ENCODE peak calls at places on chromosome 14, in ten cellular contexts. T, Y, S, Z, L, U, P, G, V and X are unnamed samples.

GRCh38 chr14:59829941-59830734 is 40.4 kb downstream of the RTN1 start:
- DNase-seq in T (peak), Y (no peak), S (no peak), Z (no peak), L (no peak), U (no peak), P (no peak), G (peak), V (no peak), X (no peak)

GRCh38 chr14:102086346-102086971 is 385 bp downstream of the HSP90AA1 start:
- DNase-seq in T (peak), Y (peak), S (peak), Z (peak), L (peak), U (no peak), P (no peak), G (peak), V (no peak), X (peak)

GRCh38 chr14:59310644-59311043 is 122.2 kb downstream of the DAAM1 start:
- DNase-seq in T (no peak), Y (no peak), S (no peak), Z (no peak), L (no peak), U (no peak), P (no peak), G (peak), V (no peak), X (no peak)

GRCh38 chr14:78363008-78363407 is 192.8 kb downstream of the NRXN3 start:
- DNase-seq in T (no peak), Y (no peak), S (no peak), Z (no peak), L (no peak), U (no peak), P (no peak), G (no peak), V (no peak), X (no peak)

GRCh38 chr14:23589606-23590005 is 11.0 kb upstream of the JPH4 start:
- DNase-seq in T (no peak), Y (no peak), S (no peak), Z (no peak), L (no peak), U (no peak), P (no peak), G (no peak), V (no peak), X (no peak)

GRCh38 chr14:55430024-55430690 is 10.3 kb downstream of the TBPL2 start:
- DNase-seq in T (peak), Y (peak), S (no peak), Z (no peak), L (peak), U (no peak), P (no peak), G (peak), V (no peak), X (peak)

GRCh38 chr14:88232783-88233182 is 90.3 kb downstream of the KCNK10 start:
- DNase-seq in T (no peak), Y (no peak), S (no peak), Z (no peak), L (no peak), U (no peak), P (no peak), G (no peak), V (no peak), X (no peak)

GRCh38 chr14:90574640-90575131 is 177.9 kb downstream of the CALM1 start:
- DNase-seq in T (no peak), Y (peak), S (no peak), Z (peak), L (no peak), U (no peak), P (peak), G (no peak), V (peak), X (no peak)

GRCh38 chr14:23047042-23047634 is 5.1 kb downstream of the PSMB11 start:
- DNase-seq in T (no peak), Y (no peak), S (no peak), Z (no peak), L (no peak), U (no peak), P (no peak), G (no peak), V (no peak), X (no peak)

GRCh38 chr14:21039059-21039422 is 3.1 kb upstream of the RNASE7 start:
- DNase-seq in T (peak), Y (peak), S (peak), Z (peak), L (no peak), U (peak), P (peak), G (peak), V (peak), X (peak)

GRCh38 chr14:23061995-23062394 is 4.7 kb upstream of the CDH24 start:
- DNase-seq in T (peak), Y (peak), S (no peak), Z (peak), L (no peak), U (peak), P (no peak), G (peak), V (no peak), X (peak)

GRCh38 chr14:95069018-95069417 is 88.3 kb downstream of the DICER1 start:
- DNase-seq in T (no peak), Y (no peak), S (no peak), Z (no peak), L (no peak), U (no peak), P (no peak), G (no peak), V (no peak), X (no peak)

GRCh38 chr14:72751276-72752033 is 142.4 kb downstream of the DPF3 start:
- DNase-seq in T (peak), Y (no peak), S (no peak), Z (no peak), L (no peak), U (no peak), P (no peak), G (no peak), V (no peak), X (peak)

GRCh38 chr14:53696217-53696965 is 260.2 kb downstream of the BMP4 start:
- DNase-seq in T (no peak), Y (no peak), S (no peak), Z (no peak), L (no peak), U (no peak), P (no peak), G (no peak), V (no peak), X (no peak)

GRCh38 chr14:49999216-49999761 is 106.4 kb downstream of the ARF6 start:
- DNase-seq in T (peak), Y (peak), S (peak), Z (peak), L (peak), U (peak), P (peak), G (peak), V (peak), X (peak)

GRCh38 chr14:34356267-34356660 is 105.8 kb downstream of the SPTSSA start:
- DNase-seq in T (peak), Y (no peak), S (no peak), Z (no peak), L (no peak), U (no peak), P (no peak), G (no peak), V (no peak), X (peak)

GRCh38 chr14:73725116-73726024 is 11.2 kb upstream of the PNMA1 start:
- DNase-seq in T (peak), Y (no peak), S (no peak), Z (peak), L (no peak), U (no peak), P (no peak), G (peak), V (no peak), X (no peak)

GRCh38 chr14:61076531-61076930 is 95.5 kb downstream of the SLC38A6 start:
- DNase-seq in T (peak), Y (no peak), S (no peak), Z (no peak), L (no peak), U (no peak), P (no peak), G (peak), V (no peak), X (peak)

GRCh38 chr14:85461432-85462133 is 68.4 kb upstream of the FLRT2 start:
- DNase-seq in T (peak), Y (no peak), S (no peak), Z (no peak), L (no peak), U (no peak), P (no peak), G (no peak), V (no peak), X (no peak)

GRCh38 chr14:74501135-74501614 is 7.6 kb downstream of the ISCA2 start:
- DNase-seq in T (peak), Y (peak), S (peak), Z (peak), L (peak), U (peak), P (peak), G (peak), V (peak), X (peak)

GRCh38 chr14:61426048-61426447 is 104.7 kb downstream of the PRKCH start:
- DNase-seq in T (no peak), Y (no peak), S (no peak), Z (no peak), L (no peak), U (no peak), P (no peak), G (no peak), V (no peak), X (no peak)

GRCh38 chr14:60771117-60771516 is 36.6 kb downstream of the MNAT1 start:
- DNase-seq in T (no peak), Y (no peak), S (no peak), Z (no peak), L (no peak), U (no peak), P (no peak), G (no peak), V (no peak), X (no peak)

GRCh38 chr14:20696776-20697175 is 8.2 kb downstream of the ANG start:
- DNase-seq in T (no peak), Y (no peak), S (no peak), Z (no peak), L (no peak), U (no peak), P (no peak), G (no peak), V (no peak), X (no peak)

GRCh38 chr14:41830679-41831078 is 224.0 kb downstream of the LRFN5 start:
- DNase-seq in T (peak), Y (no peak), S (no peak), Z (no peak), L (no peak), U (no peak), P (no peak), G (peak), V (no peak), X (peak)

GRCh38 chr14:94397899-94398479 is 9.6 kb upstream of the SERPINA1 start:
- DNase-seq in T (no peak), Y (no peak), S (no peak), Z (no peak), L (no peak), U (no peak), P (no peak), G (no peak), V (no peak), X (no peak)

GRCh38 chr14:67111031-67111430 is 78.2 kb upstream of the GARIN2 start:
- DNase-seq in T (no peak), Y (no peak), S (no peak), Z (no peak), L (no peak), U (no peak), P (no peak), G (no peak), V (no peak), X (no peak)

GRCh38 chr14:26596722-26597030 is 1.2 kb downstream of the NOVA1 start:
- DNase-seq in T (peak), Y (peak), S (no peak), Z (peak), L (no peak), U (no peak), P (no peak), G (no peak), V (peak), X (no peak)

GRCh38 chr14:52318829-52319604 is 4.9 kb downstream of the PTGER2 start:
- DNase-seq in T (no peak), Y (no peak), S (no peak), Z (no peak), L (peak), U (no peak), P (no peak), G (peak), V (no peak), X (peak)

GRCh38 chr14:71054706-71055105 is 147.4 kb downstream of the PCNX1 start:
- DNase-seq in T (no peak), Y (no peak), S (no peak), Z (no peak), L (no peak), U (no peak), P (no peak), G (no peak), V (no peak), X (no peak)

GRCh38 chr14:89042021-89042420 is 217.6 kb downstream of the TTC8 start:
- DNase-seq in T (no peak), Y (no peak), S (no peak), Z (no peak), L (no peak), U (no peak), P (no peak), G (no peak), V (no peak), X (no peak)

GRCh38 chr14:71469936-71470335 is 462.3 kb upstream of the RGS6 start:
- DNase-seq in T (no peak), Y (no peak), S (no peak), Z (no peak), L (no peak), U (no peak), P (no peak), G (no peak), V (no peak), X (no peak)

GRCh38 chr14:92969470-92970232 is 46.7 kb downstream of the CHGA start:
- DNase-seq in T (no peak), Y (peak), S (peak), Z (peak), L (no peak), U (no peak), P (peak), G (no peak), V (peak), X (no peak)

GRCh38 chr14:76768201-76768656 is 7.0 kb downstream of the VASH1 start:
- DNase-seq in T (no peak), Y (peak), S (peak), Z (peak), L (peak), U (peak), P (peak), G (no peak), V (peak), X (no peak)

GRCh38 chr14:73788871-73789590 is 62.6 kb upstream of the PTGR2 start:
- DNase-seq in T (peak), Y (no peak), S (no peak), Z (no peak), L (no peak), U (no peak), P (no peak), G (no peak), V (no peak), X (no peak)

GRCh38 chr14:64758025-64758521 is 53.8 kb downstream of the PLEKHG3 start:
- DNase-seq in T (peak), Y (no peak), S (peak), Z (peak), L (no peak), U (no peak), P (no peak), G (peak), V (peak), X (peak)

GRCh38 chr14:95432152-95433093 is 84.0 kb downstream of the SYNE3 start:
- DNase-seq in T (peak), Y (peak), S (no peak), Z (peak), L (peak), U (no peak), P (peak), G (peak), V (peak), X (peak)

GRCh38 chr14:80867798-80868197 is 73.7 kb downstream of the CEP128 start:
- DNase-seq in T (no peak), Y (no peak), S (no peak), Z (no peak), L (no peak), U (no peak), P (no peak), G (no peak), V (no peak), X (no peak)
- H3K4me3 ChIP-seq in T (no peak), Y (no peak), S (no peak), Z (no peak), L (no peak), U (no peak), P (no peak), G (no peak), V (no peak), X (no peak)

DNA sequence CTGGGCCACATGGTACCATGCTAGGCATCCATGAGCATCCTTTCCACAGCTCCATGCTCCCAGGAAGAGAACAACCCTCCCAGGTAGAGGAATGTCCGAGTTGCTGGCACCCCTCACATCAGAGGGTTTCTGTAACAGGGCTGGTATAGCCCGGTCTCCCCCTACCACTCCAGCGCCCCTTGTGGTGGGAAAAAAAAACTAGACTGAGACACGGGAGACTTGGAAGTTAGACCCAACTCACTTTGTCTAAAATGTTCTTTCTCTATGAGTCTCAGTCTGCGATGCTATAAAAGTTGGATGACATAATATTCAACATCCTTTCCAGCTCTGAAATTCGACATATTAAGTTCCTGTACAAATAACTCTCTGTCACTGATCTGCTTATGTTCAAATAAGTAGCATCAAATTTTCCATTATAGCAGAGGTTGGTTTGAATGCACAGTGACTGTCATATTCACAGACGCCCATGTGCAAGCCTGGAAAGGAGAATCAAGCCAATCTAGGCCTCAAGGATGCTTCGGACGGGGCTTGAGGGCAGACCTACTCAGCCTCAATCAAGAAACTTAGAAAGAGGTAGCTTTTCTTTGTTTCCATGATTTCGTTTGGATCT is 25.7 kb upstream of the TC2N start:
- DNase-seq in T (no peak), Y (no peak), S (no peak), Z (no peak), L (peak), U (no peak), P (no peak), G (no peak), V (no peak), X (no peak)
- TF ChIP-seq CTCF in T (peak), Y (no peak), S (peak), Z (peak), L (peak), U (peak), P (peak), G (peak), V (no peak), X (peak)

GRCh38 chr14:99654235-99655000 is 9.5 kb downstream of the HHIPL1 start:
- DNase-seq in T (peak), Y (peak), S (peak), Z (no peak), L (no peak), U (no peak), P (no peak), G (peak), V (peak), X (peak)
- H3K4me3 ChIP-seq in T (no peak), Y (no peak), S (no peak), Z (no peak), L (no peak), U (no peak), P (no peak), G (no peak), V (no peak), X (no peak)

DNA sequence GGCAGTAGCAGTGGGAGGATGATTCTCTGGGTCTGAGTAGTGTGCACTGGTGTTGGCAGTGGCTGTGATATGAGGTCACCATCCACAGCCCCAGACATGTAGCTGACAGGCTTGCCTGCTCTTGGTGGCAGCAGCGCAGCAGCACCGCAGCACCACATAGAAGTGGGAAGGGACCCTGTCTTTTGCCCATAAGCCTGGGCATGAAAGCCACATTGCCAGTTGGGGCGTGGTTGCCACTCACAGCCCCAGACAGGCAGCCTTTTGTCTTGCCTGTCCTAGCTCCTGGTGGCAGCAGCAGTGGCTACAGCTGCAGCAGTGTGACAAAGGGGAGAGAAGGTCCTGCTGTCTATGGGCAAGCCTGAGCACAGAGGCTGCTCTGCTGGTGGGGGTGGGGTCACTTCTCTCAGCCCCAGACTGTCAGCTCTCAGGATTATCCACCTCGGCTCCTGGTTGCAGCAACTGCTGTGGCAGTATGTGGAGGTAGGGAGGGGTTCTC is 71.5 kb downstream of the BRMS1L start:
- DNase-seq in T (no peak), Y (no peak), S (no peak), Z (no peak), L (no peak), U (no peak), P (no peak), G (no peak), V (no peak), X (no peak)
- TF ChIP-seq CTCF in T (no peak), Y (no peak), S (no peak), Z (no peak), L (no peak), U (no peak), P (no peak), G (no peak), V (no peak), X (no peak)

DNA sequence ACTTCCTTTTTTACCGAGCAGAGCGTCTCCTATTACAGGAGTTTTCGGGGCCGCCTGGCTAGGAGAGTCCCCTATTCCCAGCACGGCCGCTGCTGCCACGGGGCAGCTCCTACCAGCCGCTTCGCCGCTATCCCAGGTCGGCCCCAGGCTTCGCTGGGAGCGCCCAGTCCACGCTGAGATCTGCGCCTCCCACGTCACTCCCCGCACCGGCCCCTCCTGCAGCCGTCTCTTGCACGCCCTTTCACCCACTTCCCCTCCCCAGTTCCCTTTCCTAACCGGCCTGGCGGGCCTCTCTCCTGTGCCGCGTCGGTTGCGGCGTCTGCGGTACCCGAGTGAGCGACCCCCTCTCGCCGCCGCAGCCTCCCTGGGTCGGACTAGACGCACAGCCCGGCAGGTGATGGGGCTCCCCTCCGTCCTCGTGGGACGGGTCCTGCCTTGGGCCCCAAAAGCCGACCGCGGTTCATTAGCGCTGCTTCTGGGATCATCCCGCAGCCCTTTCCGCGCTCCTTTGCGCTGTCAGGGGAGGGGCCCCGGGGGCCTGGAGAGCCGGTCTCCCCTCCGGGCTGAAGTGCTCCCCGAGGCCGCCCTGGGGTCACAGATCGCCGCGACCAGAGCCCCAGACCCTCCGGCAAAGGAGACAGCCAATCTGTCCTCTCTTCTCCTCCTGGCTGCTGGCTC is 1318.4 kb downstream of the TMEM121 start:
- DNase-seq in T (no peak), Y (peak), S (peak), Z (peak), L (peak), U (no peak), P (peak), G (no peak), V (peak), X (no peak)
- H3K4me3 ChIP-seq in T (no peak), Y (peak), S (peak), Z (peak), L (peak), U (peak), P (peak), G (no peak), V (peak), X (no peak)

GRCh38 chr14:103385153-103385993 is at the start of gene MARK3:
- DNase-seq in T (peak), Y (peak), S (peak), Z (peak), L (peak), U (peak), P (peak), G (peak), V (peak), X (peak)
- TF ChIP-seq CTCF in T (no peak), Y (no peak), S (peak), Z (peak), L (peak), U (peak), P (peak), G (peak), V (no peak), X (no peak)

GRCh38 chr14:104460920-104461651 is 118.5 kb upstream of the C14orf180 start:
- DNase-seq in T (no peak), Y (peak), S (peak), Z (no peak), L (peak), U (peak), P (no peak), G (no peak), V (peak), X (no peak)
- H3K4me3 ChIP-seq in T (no peak), Y (peak), S (no peak), Z (no peak), L (no peak), U (peak), P (no peak), G (no peak), V (no peak), X (no peak)